ENCODE peak calls at places on chromosome 15, in five cellular contexts. T is IMR-90, V is fibroblast of mammary gland, P is GM06990, X is psoas muscle. B is an unnamed sample.

GRCh38 chr15:66251790-66252355 is 1.7 kb downstream of the MEGF11 start:
- DNase-seq in T (no peak), V (no peak), P (no peak), X (no peak), B (no peak)

GRCh38 chr15:47439146-47439869 is 278.0 kb upstream of the SEMA6D start:
- DNase-seq in T (peak), V (no peak), P (no peak), X (no peak), B (peak)

GRCh38 chr15:45401665-45402161 is 23.4 kb upstream of the GATM start:
- DNase-seq in T (no peak), V (no peak), P (no peak), X (no peak), B (no peak)

GRCh38 chr15:77819271-77819806 is 186.6 kb upstream of the LINGO1 start:
- DNase-seq in T (no peak), V (no peak), P (no peak), X (no peak), B (no peak)

GRCh38 chr15:19973718-19974117 is 567.9 kb downstream of the GOLGA6L6 start:
- DNase-seq in T (no peak), V (no peak), P (no peak), X (no peak), B (no peak)

GRCh38 chr15:40528801-40529200 is 36.0 kb downstream of the CCDC32 start:
- DNase-seq in T (no peak), V (no peak), P (no peak), X (no peak), B (no peak)

GRCh38 chr15:48415036-48415886 is 84.0 kb downstream of the DUT start:
- DNase-seq in T (peak), V (peak), P (no peak), X (no peak), B (peak)

GRCh38 chr15:56052389-56053045 is 59.1 kb upstream of the NEDD4 start:
- DNase-seq in T (peak), V (peak), P (peak), X (no peak), B (peak)

GRCh38 chr15:26864664-26865191 is 2.1 kb upstream of the GABRA5 start:
- DNase-seq in T (peak), V (peak), P (no peak), X (no peak), B (peak)

GRCh38 chr15:85582076-85582718 is 201.8 kb downstream of the AKAP13 start:
- DNase-seq in T (peak), V (peak), P (peak), X (no peak), B (peak)

GRCh38 chr15:58766290-58766689 is 4.8 kb upstream of the MINDY2 start:
- DNase-seq in T (no peak), V (no peak), P (no peak), X (no peak), B (peak)

GRCh38 chr15:58549013-58549779 is 117.4 kb downstream of the LIPC start:
- DNase-seq in T (peak), V (no peak), P (no peak), X (no peak), B (no peak)

GRCh38 chr15:89888214-89888804 is 5.5 kb downstream of the AP3S2 start:
- DNase-seq in T (peak), V (peak), P (no peak), X (no peak), B (peak)

GRCh38 chr15:39925112-39925830 is 5.2 kb upstream of the GPR176 start:
- DNase-seq in T (peak), V (peak), P (no peak), X (no peak), B (peak)

GRCh38 chr15:86021281-86022264 is 58.1 kb upstream of the AGBL1 start:
- DNase-seq in T (no peak), V (peak), P (no peak), X (peak), B (no peak)

GRCh38 chr15:58839485-58839884 is 68.4 kb downstream of the MINDY2 start:
- DNase-seq in T (peak), V (peak), P (no peak), X (no peak), B (peak)

GRCh38 chr15:64044315-64045105 is 1.8 kb downstream of the DAPK2 start:
- DNase-seq in T (no peak), V (no peak), P (peak), X (no peak), B (no peak)

GRCh38 chr15:69525543-69525942 is 72.9 kb downstream of the RPLP1 start:
- DNase-seq in T (no peak), V (no peak), P (no peak), X (no peak), B (no peak)

DNA sequence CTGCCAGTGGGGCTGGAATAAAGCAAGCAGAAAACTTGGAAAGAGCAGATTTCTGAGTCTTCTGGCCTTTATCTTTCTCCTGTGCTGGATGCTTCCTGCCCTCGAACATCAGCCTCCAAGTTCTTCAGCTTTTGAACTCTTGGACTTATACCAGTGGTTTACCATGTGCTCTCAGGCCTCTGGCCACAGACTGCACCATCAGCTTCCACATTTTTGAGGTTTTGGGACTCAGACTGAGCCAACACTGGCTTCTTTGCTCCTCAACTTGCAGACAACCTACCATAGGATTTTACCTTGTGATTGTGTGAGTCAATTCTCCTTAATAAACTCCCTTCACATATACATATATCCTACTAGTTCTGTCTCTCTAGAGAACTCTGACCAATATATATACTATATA is 706.6 kb downstream of the NR2F2 start:
- DNase-seq in T (no peak), V (no peak), P (no peak), X (no peak), B (no peak)
- H3K4me3 ChIP-seq in T (no peak), V (no peak), P (no peak), X (no peak), B (no peak)

DNA sequence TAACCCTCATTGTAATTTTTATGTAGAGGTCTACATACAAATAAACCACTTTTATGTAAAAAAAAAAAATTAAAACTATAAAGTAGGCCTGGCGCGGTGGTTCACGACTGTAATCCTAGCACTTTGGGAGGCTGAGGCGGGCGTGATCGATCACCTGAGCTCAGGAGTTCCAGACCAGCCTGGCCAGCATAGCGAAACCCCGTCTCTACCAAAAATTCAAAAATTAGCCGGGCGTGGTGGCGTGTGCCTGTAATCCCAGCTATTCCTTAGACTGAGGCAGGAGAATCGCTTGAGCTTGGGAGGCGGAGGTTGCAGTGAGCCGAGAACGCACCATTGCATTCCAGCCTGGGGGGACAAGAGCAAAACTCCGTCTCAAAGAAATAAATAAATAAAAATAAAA is 766 bp upstream of the SLC12A6 start:
- DNase-seq in T (no peak), V (no peak), P (no peak), X (no peak), B (no peak)
- H3K4me3 ChIP-seq in T (peak), V (peak), P (peak), X (peak), B (no peak)

GRCh38 chr15:98853161-98853560 is 154.4 kb downstream of the PGPEP1L start:
- DNase-seq in T (peak), V (peak), P (peak), X (peak), B (peak)
- H3K4me3 ChIP-seq in T (peak), V (peak), P (peak), X (peak), B (peak)

GRCh38 chr15:70761931-70762468 is 1.4 kb downstream of the UACA start:
- DNase-seq in T (no peak), V (no peak), P (no peak), X (no peak), B (peak)
- H3K4me3 ChIP-seq in T (peak), V (peak), P (no peak), X (peak), B (peak)

DNA sequence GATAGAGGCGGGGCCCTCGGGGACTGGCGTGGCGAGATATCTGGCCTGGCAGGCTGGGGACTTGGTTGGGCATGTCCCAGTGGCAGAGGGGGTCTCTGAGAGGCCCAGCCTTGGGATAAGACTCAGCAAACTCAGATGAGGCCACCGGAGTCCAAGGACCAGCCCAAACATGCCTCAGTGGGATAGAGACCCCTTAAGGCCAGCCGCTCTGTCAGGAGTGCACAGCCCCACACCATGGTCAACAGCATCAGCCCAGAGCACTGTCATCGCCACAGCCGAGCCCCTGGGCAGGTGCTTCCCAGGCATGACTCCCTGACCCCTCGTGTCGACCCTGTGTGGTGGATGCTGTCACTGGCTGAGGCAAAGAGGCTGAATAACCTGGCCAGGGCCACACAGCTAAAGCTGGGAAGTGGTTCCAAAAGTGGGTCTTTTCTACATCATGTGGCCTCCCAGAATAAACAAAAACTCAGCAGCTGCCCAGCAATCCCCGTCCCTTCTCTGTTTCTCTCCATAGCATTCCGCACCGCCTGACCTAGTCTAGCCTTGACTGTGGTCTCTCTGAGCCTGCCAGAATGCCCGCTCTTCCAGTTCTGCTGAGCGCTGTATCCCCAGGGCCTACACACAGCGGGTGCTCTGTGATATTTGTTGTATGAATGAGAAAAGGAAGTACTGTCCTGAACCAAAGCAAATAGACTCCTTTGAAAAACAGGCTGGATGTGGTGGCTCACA is 15.1 kb downstream of the CTSH start:
- DNase-seq in T (no peak), V (no peak), P (no peak), X (no peak), B (no peak)
- H3K4me3 ChIP-seq in T (no peak), V (no peak), P (no peak), X (no peak), B (no peak)

GRCh38 chr15:91793771-91794170 is 59.7 kb upstream of the SLCO3A1 start:
- DNase-seq in T (no peak), V (no peak), P (no peak), X (no peak), B (no peak)

GRCh38 chr15:91790826-91791225 is 62.7 kb upstream of the SLCO3A1 start:
- DNase-seq in T (no peak), V (peak), P (no peak), X (no peak), B (no peak)

GRCh38 chr15:91795281-91795680 is 58.2 kb upstream of the SLCO3A1 start:
- DNase-seq in T (no peak), V (no peak), P (no peak), X (no peak), B (no peak)
- H3K4me3 ChIP-seq in T (no peak), V (no peak), P (no peak), X (no peak), B (no peak)

GRCh38 chr15:24856397-24857093 is 98.2 kb upstream of the SNRPN start:
- DNase-seq in T (peak), V (no peak), P (no peak), X (no peak), B (no peak)
- H3K4me3 ChIP-seq in T (peak), V (no peak), P (no peak), X (no peak), B (no peak)

GRCh38 chr15:73750441-73750840 is 2.7 kb downstream of the INSYN1 start:
- DNase-seq in T (no peak), V (no peak), P (no peak), X (no peak), B (no peak)
- H3K4me3 ChIP-seq in T (no peak), V (no peak), P (no peak), X (no peak), B (no peak)

GRCh38 chr15:76349301-76350070 is 12.9 kb downstream of the ISL2 start:
- DNase-seq in T (peak), V (no peak), P (no peak), X (no peak), B (no peak)
- H3K4me3 ChIP-seq in T (no peak), V (no peak), P (no peak), X (no peak), B (no peak)

B was measured in cardiac fibroblast.